ENCODE peak calls at places on chromosomes 6 and 20, in ten cellular contexts. F is OCI-LY7, I is right atrium auricular region, S is BE2C, N is astrocyte of the spinal cord, J is Panc1, H is DND-41, K is fibroblast of mammary gland, O is fibroblast of pulmonary artery, U is epithelial cell of esophagus. Q is an unnamed sample.

GRCh38 chr6:164152611-164153010 is 738.1 kb downstream of the QKI start:
- DNase-seq in F (no peak), I (no peak), S (no peak), N (no peak), J (no peak), H (no peak), K (no peak), O (no peak), U (peak; percentile 6), Q (no peak)

GRCh38 chr20:47862841-47863240 is 77.6 kb upstream of the SULF2 start:
- DNase-seq in F (no peak), I (no peak), S (no peak), N (no peak), J (no peak), H (no peak), K (no peak), O (no peak), U (no peak), Q (no peak)

GRCh38 chr6:117200067-117200466 is 65.3 kb upstream of the VGLL2 start:
- DNase-seq in F (no peak), I (no peak), S (no peak), N (no peak), J (no peak), H (no peak), K (no peak), O (no peak), U (peak; percentile 12), Q (no peak)

GRCh38 chr6:145148392-145149175 is 586.7 kb downstream of the EPM2A start:
- DNase-seq in F (no peak), I (no peak), S (peak; percentile 20), N (peak; percentile 76), J (peak; percentile 66), H (no peak), K (peak; percentile 73), O (peak; percentile 29), U (peak; percentile 95), Q (peak; percentile 34)

GRCh38 chr6:153790048-153790447 is 249.0 kb upstream of the OPRM1 start:
- DNase-seq in F (no peak), I (no peak), S (peak; percentile 47), N (peak; percentile 92), J (peak; percentile 42), H (no peak), K (peak; percentile 98), O (peak; percentile 94), U (peak; percentile 85), Q (peak; percentile 49)

GRCh38 chr6:2807342-2808090 is 34.1 kb downstream of the SERPINB1 start:
- DNase-seq in F (no peak), I (peak; percentile 58), S (no peak), N (no peak), J (no peak), H (no peak), K (no peak), O (peak; percentile 61), U (peak; percentile 59), Q (peak; percentile 53)

GRCh38 chr6:56540950-56541600 is 101.6 kb downstream of the DST start:
- DNase-seq in F (no peak), I (no peak), S (no peak), N (no peak), J (no peak), H (no peak), K (peak; percentile 54), O (no peak), U (no peak), Q (peak; percentile 54)

GRCh38 chr6:150238294-150238693 is 95.5 kb downstream of the PPP1R14C start:
- DNase-seq in F (no peak), I (no peak), S (peak; percentile 16), N (no peak), J (no peak), H (no peak), K (peak; percentile 11), O (peak; percentile 27), U (peak; percentile 29), Q (peak; percentile 27)

GRCh38 chr20:41398408-41398807 is 31.8 kb upstream of the EMILIN3 start:
- DNase-seq in F (no peak), I (peak; percentile 71), S (no peak), N (no peak), J (no peak), H (no peak), K (no peak), O (peak; percentile 55), U (no peak), Q (peak; percentile 63)

GRCh38 chr6:79453558-79454042 is 83.6 kb downstream of the LCA5 start:
- DNase-seq in F (no peak), I (no peak), S (no peak), N (peak; percentile 38), J (no peak), H (peak; percentile 49), K (peak; percentile 74), O (peak; percentile 75), U (peak; percentile 95), Q (peak; percentile 62)

GRCh38 chr20:43752561-43753301 is 25.9 kb upstream of the GTSF1L start:
- DNase-seq in F (peak; percentile 77), I (no peak), S (no peak), N (peak; percentile 95), J (no peak), H (no peak), K (peak; percentile 90), O (peak; percentile 90), U (peak; percentile 30), Q (peak; percentile 63)

GRCh38 chr6:33843086-33843695 is 39.4 kb upstream of the MLN start:
- DNase-seq in F (no peak), I (no peak), S (peak; percentile 42), N (no peak), J (no peak), H (no peak), K (no peak), O (peak; percentile 24), U (no peak), Q (no peak)

GRCh38 chr6:24643925-24644324 is 2.1 kb downstream of the KIAA0319 start:
- DNase-seq in F (no peak), I (no peak), S (no peak), N (no peak), J (no peak), H (no peak), K (no peak), O (no peak), U (no peak), Q (no peak)

GRCh38 chr6:24642061-24642460 is 3.9 kb downstream of the KIAA0319 start:
- DNase-seq in F (no peak), I (no peak), S (no peak), N (no peak), J (no peak), H (no peak), K (no peak), O (no peak), U (no peak), Q (no peak)

GRCh38 chr6:24648276-24648675 is 2.3 kb upstream of the KIAA0319 start:
- DNase-seq in F (no peak), I (no peak), S (no peak), N (no peak), J (no peak), H (no peak), K (no peak), O (no peak), U (no peak), Q (no peak)

GRCh38 chr6:24646771-24647170 is 780 bp upstream of the KIAA0319 start:
- DNase-seq in F (no peak), I (no peak), S (no peak), N (no peak), J (no peak), H (no peak), K (peak; percentile 11), O (no peak), U (peak; percentile 92), Q (no peak)

DNA sequence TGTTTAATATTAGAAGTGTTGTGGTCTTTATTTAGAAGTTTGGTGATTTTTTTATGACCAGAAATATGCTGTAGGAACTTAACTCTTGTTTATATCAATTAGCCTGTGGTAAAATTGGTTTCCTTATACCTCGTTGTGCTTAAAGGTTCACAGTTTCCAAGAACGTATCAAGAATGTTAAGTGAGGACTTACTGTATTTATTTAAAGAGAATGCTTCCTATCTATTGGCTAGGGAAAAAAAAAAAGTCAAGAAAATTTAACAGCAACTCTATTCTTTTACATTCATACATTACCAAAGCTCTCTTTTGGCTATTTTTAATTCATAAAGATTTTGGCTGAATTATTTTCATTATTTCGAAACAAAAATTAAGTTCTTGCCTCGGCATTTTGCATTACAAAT is 1.6 kb downstream of the KIAA0319 start:
- DNase-seq in F (no peak), I (no peak), S (no peak), N (no peak), J (no peak), H (no peak), K (no peak), O (no peak), U (no peak), Q (no peak)
- H3K4me3 ChIP-seq in F (no peak overlapping the region), I (no peak overlapping the region), S (no peak overlapping the region), N (no peak overlapping the region), J (no peak overlapping the region), H (no peak overlapping the region), K (no peak overlapping the region), O (no peak overlapping the region), U (no peak overlapping the region), Q (no peak overlapping the region)

GRCh38 chr6:96624957-96625356 is 62.0 kb downstream of the FHL5 start:
- DNase-seq in F (peak; percentile 20), I (no peak), S (no peak), N (no peak), J (no peak), H (no peak), K (no peak), O (no peak), U (no peak), Q (no peak)
- TF ChIP-seq CTCF in F (no peak), I (no peak), S (no peak), N (no peak), J (no peak), H (no peak), K (no peak), O (no peak), U (no peak), Q (no peak)

GRCh38 chr6:15249371-15250019 is 3.6 kb downstream of the JARID2 start:
- DNase-seq in F (no peak), I (no peak), S (no peak), N (no peak), J (no peak), H (no peak), K (no peak), O (no peak), U (no peak), Q (peak; percentile 38)
- H3K4me3 ChIP-seq in F (peak overlapping the region; percentile 79), I (peak overlapping the region; percentile 95), S (peak overlapping the region; percentile 75), N (peak overlapping the region; percentile 70), J (peak overlapping the region; percentile 69), H (peak overlapping the region; percentile 80), K (peak overlapping the region; percentile 74), O (peak overlapping the region; percentile 78), U (peak overlapping the region; percentile 65), Q (peak overlapping the region; percentile 90)

GRCh38 chr6:137568067-137568466 is 73.9 kb upstream of the OLIG3 start:
- DNase-seq in F (no peak), I (no peak), S (no peak), N (no peak), J (no peak), H (peak; percentile 83), K (no peak), O (no peak), U (no peak), Q (no peak)

GRCh38 chr6:137573739-137574138 is 79.5 kb upstream of the OLIG3 start:
- DNase-seq in F (no peak), I (no peak), S (no peak), N (no peak), J (no peak), H (no peak), K (no peak), O (no peak), U (no peak), Q (no peak)

GRCh38 chr6:137570307-137570832 is 76.2 kb upstream of the OLIG3 start:
- DNase-seq in F (no peak), I (no peak), S (no peak), N (no peak), J (no peak), H (no peak), K (no peak), O (no peak), U (no peak), Q (no peak)

GRCh38 chr6:137571854-137572253 is 77.7 kb upstream of the OLIG3 start:
- DNase-seq in F (peak; percentile 59), I (no peak), S (peak; percentile 42), N (peak; percentile 2), J (no peak), H (peak; percentile 65), K (peak; percentile 32), O (peak; percentile 21), U (peak; percentile 60), Q (peak; percentile 12)
- TF ChIP-seq CTCF in F (peak; percentile 82), I (peak; percentile 43), S (peak; percentile 77), N (peak; percentile 75), J (peak; percentile 71), H (peak; percentile 69), K (peak; percentile 59), O (peak; percentile 67), U (peak; percentile 80), Q (peak; percentile 69)